ENCODE peak calls at places on chromosomes 12 and 14, in five cellular contexts. V, U, M, Z and S are unnamed samples. For H3K9me3 and H3K4me1, the result is how much of the 10 kb centered on the place peaks cover.

GRCh38 chr12:61993734-61994345 is 266.4 kb upstream of the USP15 start:
- DNase-seq in U (no peak), V (no peak), Z (no peak), M (no peak), S (no peak)

GRCh38 chr14:81247271-81247766 is 26.6 kb upstream of the GTF2A1 start:
- DNase-seq in U (no peak), V (no peak), M (no peak), Z (no peak), S (no peak)

GRCh38 chr12:94722664-94723063 is 72.3 kb upstream of the TMCC3 start:
- DNase-seq in M (no peak), U (no peak), Z (no peak), V (no peak), S (no peak)

GRCh38 chr14:75340921-75341320 is 62.3 kb downstream of the FOS start:
- DNase-seq in V (no peak), M (peak), U (peak), Z (no peak), S (no peak)

GRCh38 chr12:45730116-45730841 is 773 bp downstream of the ARID2 start:
- DNase-seq in V (peak), Z (no peak), U (peak), M (peak), S (peak)

GRCh38 chr14:99133563-99134332 is 138.2 kb downstream of the BCL11B start:
- DNase-seq in V (no peak), U (no peak), Z (no peak), M (no peak), S (no peak)

GRCh38 chr14:94536836-94537235 is 24.4 kb upstream of the SERPINA4 start:
- DNase-seq in Z (no peak), M (no peak), V (no peak), U (no peak), S (no peak)

GRCh38 chr12:124335426-124336183 is 40.7 kb downstream of the RFLNA start:
- DNase-seq in M (no peak), V (no peak), U (no peak), Z (no peak), S (no peak)

GRCh38 chr14:102523200-102524025 is 13.8 kb upstream of the ANKRD9 start:
- DNase-seq in M (no peak), V (no peak), U (no peak), Z (no peak), S (no peak)

DNA sequence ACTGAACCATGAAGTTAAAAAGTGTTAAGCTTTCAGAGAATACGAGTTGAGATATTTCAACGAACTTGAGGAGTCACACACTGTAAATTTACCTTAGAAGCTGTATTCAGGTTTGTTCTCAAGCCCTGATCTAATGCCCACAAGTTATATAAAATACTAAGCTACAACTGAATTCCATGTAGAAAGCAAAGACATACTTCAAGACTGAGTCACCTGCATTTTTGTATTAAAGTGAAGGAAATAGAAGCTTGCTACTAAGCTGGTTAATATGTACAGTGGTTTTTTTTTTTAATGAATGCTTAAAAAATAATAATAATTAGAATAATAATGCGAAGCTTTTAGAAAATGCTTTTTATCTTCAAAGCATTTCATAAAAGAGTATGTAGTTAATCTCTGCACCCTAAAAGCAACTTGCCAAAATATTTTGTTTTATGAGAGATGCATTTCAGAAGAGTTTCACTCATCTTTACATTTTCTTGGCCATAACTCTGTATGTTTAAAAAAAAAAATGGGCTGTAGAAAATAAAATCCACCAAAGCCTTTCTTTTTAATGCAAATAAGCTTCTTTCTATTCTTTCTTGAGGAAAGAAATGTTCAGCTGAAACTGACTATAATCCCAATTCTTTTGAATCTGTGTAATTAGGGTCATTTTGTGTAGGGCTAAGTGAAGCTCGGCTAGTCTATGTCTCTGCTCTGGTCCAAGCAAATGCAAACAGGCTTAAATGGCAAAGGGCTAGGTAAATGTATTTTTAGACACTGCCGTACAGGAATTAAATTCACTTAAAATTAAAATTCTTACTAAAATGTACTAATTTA is 1047.5 kb upstream of the FLRT2 start:
- DNase-seq in V (no peak), Z (no peak), U (no peak), M (no peak), S (no peak)
- H3K27ac ChIP-seq in V (no peak), Z (no peak), U (no peak), M (no peak), S (no peak)

GRCh38 chr12:113917393-113917792 is 48.7 kb downstream of the RBM19 start:
- DNase-seq in V (no peak), Z (no peak), M (no peak), U (no peak), S (no peak)
- H3K9me3 ChIP-seq in V (under half), Z (under half), M (under half), U (under half), S (under half)

DNA sequence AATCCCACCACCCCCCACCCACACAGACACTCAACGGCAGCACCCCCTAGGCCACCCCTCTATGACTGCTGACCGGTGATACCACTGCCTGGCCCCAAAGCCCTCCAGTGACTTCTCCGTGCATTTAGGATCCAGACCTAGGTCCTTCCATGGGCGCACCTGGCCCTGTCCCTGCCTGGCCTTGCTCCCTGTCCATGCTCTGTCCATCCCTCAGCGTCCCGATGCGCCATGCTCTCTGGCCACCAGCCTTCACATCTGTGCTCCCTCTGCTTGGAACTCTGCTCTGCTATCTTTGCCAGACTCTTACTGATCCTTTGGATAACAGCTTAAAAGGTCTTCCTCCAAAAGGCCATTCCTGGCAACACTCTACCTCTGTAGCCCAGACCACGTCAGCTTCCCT is 25.4 kb upstream of the HDAC7 start:
- DNase-seq in Z (no peak), U (no peak), V (no peak), M (no peak), S (no peak)
- H3K4me1 ChIP-seq in Z (under half), U (under half), V (under half), M (under half), S (under half)

GRCh38 chr12:64678248-64678647 is 68.0 kb downstream of the RASSF3 start:
- DNase-seq in U (no peak), M (no peak), Z (no peak), V (no peak), S (no peak)
- H3K27ac ChIP-seq in U (no peak), M (peak), Z (peak), V (peak), S (peak)

GRCh38 chr12:31860401-31860800 is 98.8 kb upstream of the RESF1 start:
- DNase-seq in M (no peak), U (no peak), V (no peak), Z (no peak), S (no peak)
- H3K9me3 ChIP-seq in M (under half), U (under half), V (under half), Z (under half), S (under half)

DNA sequence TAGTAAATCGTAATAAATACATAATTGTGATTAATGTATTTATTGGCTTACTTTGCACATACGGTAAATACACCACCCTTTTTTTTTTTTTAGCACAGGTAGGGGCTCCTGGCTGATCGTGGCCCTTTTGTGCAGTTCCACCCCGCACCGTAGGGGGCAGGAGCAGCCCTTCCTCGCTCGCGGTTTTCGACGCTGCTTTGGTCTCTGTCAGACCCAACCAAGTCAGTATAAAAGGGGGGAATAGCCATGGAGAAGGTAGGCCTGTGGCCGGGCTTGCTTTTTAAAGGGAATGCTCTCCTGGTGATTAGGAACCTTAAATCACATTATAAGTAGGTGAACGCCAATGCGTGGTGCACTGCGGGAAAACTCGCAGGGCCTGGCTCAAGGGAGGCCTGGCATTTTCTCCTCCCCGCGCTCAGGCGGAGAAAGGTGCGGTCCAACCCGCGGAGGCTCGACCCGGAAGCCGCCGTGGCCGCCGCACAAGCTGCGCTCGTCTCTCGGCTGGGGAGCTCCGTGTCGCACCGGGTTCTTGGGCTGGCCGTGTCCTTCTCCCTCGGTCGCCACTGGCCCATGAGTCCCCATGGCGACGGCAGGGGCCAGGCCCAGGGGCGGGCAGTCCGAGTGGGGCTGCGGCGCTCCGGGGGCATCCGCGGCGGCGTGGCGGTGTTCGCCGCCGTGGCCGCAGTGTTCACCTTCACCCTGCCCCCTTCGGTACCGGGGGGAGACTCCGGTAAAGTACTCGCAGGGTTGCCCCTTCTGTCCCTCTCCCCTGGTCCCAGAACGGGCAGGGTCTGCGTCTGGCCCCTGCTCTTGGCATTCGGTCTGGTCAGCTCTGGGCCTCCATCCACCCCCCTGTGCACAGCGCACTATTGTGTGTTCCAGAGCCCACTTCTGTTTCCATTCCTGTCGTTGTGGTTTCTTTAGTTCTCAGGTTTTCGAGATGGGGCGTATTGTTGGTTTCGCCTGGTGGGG is at the start of gene TMEM260:
- DNase-seq in M (peak), Z (peak), V (peak), U (peak), S (peak)
- H3K4me1 ChIP-seq in M (under half), Z (under half), V (under half), U (under half), S (under half)

GRCh38 chr12:12461923-12462315 is 100.7 kb downstream of the DUSP16 start:
- DNase-seq in U (no peak), V (no peak), Z (no peak), M (no peak), S (no peak)
- H3K27ac ChIP-seq in U (no peak), V (no peak), Z (no peak), M (no peak), S (no peak)

GRCh38 chr12:34399631-34400422 is 377.5 kb downstream of the ALG10 start:
- DNase-seq in U (peak), M (peak), V (no peak), Z (no peak), S (no peak)
- H3K9me3 ChIP-seq in U (under half), M (under half), V (under half), Z (under half), S (under half)

GRCh38 chr14:104706733-104707628 is 17.0 kb upstream of the ADSS1 start:
- DNase-seq in U (no peak), V (no peak), M (no peak), Z (no peak), S (no peak)

GRCh38 chr14:104703269-104703668 is 13.9 kb downstream of the INF2 start:
- DNase-seq in M (no peak), Z (no peak), V (no peak), U (no peak), S (no peak)

GRCh38 chr14:104704252-104704651 is 14.8 kb downstream of the INF2 start:
- DNase-seq in Z (no peak), U (no peak), M (no peak), V (no peak), S (no peak)

GRCh38 chr14:104707629-104708595 is 16.1 kb upstream of the ADSS1 start:
- DNase-seq in U (no peak), V (no peak), M (no peak), Z (no peak), S (no peak)

DNA sequence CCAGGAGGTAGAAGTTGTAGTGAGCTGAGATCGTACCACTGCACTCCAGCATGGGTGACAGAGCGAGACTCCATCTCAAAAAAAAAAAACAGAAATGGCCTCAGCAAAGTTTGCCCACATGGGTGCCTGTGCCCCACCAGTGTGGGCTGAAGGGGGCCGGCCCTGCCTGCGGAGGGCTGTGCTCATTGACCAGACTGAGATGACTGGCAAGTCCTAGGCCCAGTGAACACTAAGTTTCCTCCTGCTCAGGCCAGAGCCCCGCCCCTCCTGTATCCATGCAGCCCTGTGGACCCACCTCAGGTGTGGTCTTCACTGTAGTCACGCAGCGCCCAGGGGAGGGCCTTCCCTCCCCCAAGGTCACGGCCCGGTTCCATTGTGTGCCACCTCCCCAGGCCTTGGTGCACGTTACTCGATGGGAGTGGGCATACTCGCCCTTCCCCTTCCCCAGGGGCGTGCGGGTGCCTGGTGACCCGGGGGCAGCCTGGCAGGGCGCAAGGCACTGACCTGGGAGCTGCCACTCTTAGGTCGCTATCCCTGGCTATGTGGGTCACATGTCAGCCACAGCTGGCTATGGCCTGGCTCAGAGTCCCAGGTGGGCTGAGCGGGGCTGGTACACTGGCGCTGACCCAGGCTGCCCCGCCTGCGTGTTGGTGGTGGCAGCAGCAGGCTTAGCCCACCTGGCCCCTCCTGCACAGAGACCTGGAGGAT is 16.1 kb downstream of the INF2 start:
- DNase-seq in U (no peak), V (no peak), Z (no peak), M (no peak), S (no peak)
- H3K4me1 ChIP-seq in U (under half), V (under half), Z (under half), M (under half), S (under half)

GRCh38 chr14:67269338-67270060 is 28.3 kb downstream of the PALS1 start:
- DNase-seq in U (no peak), M (no peak), V (no peak), Z (no peak), S (no peak)
- H3K27ac ChIP-seq in U (no peak), M (peak), V (no peak), Z (no peak), S (no peak)